ENCODE peak calls at places on chromosomes 1 and 21, in ten cellular contexts. L is PC-3, G is GM12878, Y is GM23338, B is endothelial cell of umbilical vein, W is A549, H is mammary epithelial cell, C is GM23248, V is IMR-90, T is hepatocyte. O is an unnamed sample.

GRCh38 chr1:229093546-229094336 is 177.2 kb upstream of the RAB4A start:
- DNase-seq in Y (peak), H (peak), B (no peak), W (no peak), T (peak), G (no peak), V (no peak), C (no peak), L (peak), O (no peak)

GRCh38 chr1:41728403-41729202 is 190.1 kb downstream of the HIVEP3 start:
- DNase-seq in H (no peak), Y (no peak), B (no peak), C (no peak), W (no peak), G (peak), V (no peak), T (no peak), L (no peak), O (no peak)

GRCh38 chr1:38310079-38310478 is 263.5 kb upstream of the POU3F1 start:
- DNase-seq in Y (no peak), C (no peak), L (no peak), V (no peak), T (peak), W (no peak), H (no peak), B (no peak), G (no peak), O (no peak)

GRCh38 chr1:31102501-31102950 is 37.0 kb upstream of the PUM1 start:
- DNase-seq in G (no peak), V (peak), H (peak), C (peak), B (no peak), T (peak), W (no peak), Y (no peak), L (peak), O (peak)

GRCh38 chr1:230231739-230232075 is 164.7 kb downstream of the GALNT2 start:
- DNase-seq in W (no peak), V (peak), H (no peak), C (no peak), L (no peak), Y (peak), T (peak), B (no peak), G (no peak), O (no peak)

GRCh38 chr1:219489636-219490035 is 123.3 kb downstream of the ZC3H11B start:
- DNase-seq in G (no peak), H (no peak), W (no peak), Y (no peak), B (no peak), L (no peak), V (no peak), C (no peak), T (no peak), O (no peak)

GRCh38 chr1:62012821-62013220 is 181.8 kb upstream of the L1TD1 start:
- DNase-seq in T (no peak), G (no peak), H (no peak), L (no peak), Y (no peak), V (no peak), C (no peak), W (no peak), B (no peak), O (no peak)

GRCh38 chr1:246583448-246584185 is 17.4 kb downstream of the CNST start:
- DNase-seq in C (peak), W (no peak), Y (no peak), B (peak), G (no peak), H (no peak), L (no peak), V (no peak), T (peak), O (no peak)

GRCh38 chr1:45012639-45013278 is 705 bp downstream of the UROD start:
- DNase-seq in W (peak), G (no peak), L (peak), Y (peak), V (peak), B (peak), C (peak), H (peak), T (peak), O (peak)

GRCh38 chr1:22038036-22038435 is 14.5 kb upstream of the CDC42 start:
- DNase-seq in C (peak), W (no peak), Y (no peak), H (no peak), L (no peak), B (no peak), T (no peak), V (no peak), G (no peak), O (no peak)

GRCh38 chr21:42236014-42236413 is 17.1 kb downstream of the ABCG1 start:
- DNase-seq in Y (no peak), G (no peak), T (no peak), W (no peak), B (no peak), C (no peak), L (no peak), H (no peak), V (no peak), O (peak)

GRCh38 chr1:64822621-64823020 is 77.7 kb downstream of the RAVER2 start:
- DNase-seq in H (peak), G (no peak), V (peak), W (no peak), Y (no peak), B (no peak), C (peak), T (no peak), L (peak), O (no peak)

GRCh38 chr1:37561794-37562132 is 5.0 kb downstream of the DNALI1 start:
- DNase-seq in L (peak), G (no peak), T (no peak), H (no peak), C (peak), Y (peak), W (peak), V (peak), B (peak), O (peak)

GRCh38 chr1:213162862-213163261 is 111.8 kb downstream of the RPS6KC1 start:
- DNase-seq in H (no peak), C (no peak), V (no peak), W (no peak), T (no peak), L (no peak), G (no peak), B (no peak), Y (no peak), O (no peak)

GRCh38 chr1:25519624-25520023 is 23.8 kb upstream of the LDLRAP1 start:
- DNase-seq in T (no peak), B (no peak), V (peak), Y (no peak), C (peak), W (no peak), L (peak), H (peak), G (no peak), O (peak)

GRCh38 chr21:43349644-43350043 is 77.3 kb downstream of the SIK1 start:
- DNase-seq in T (no peak), B (no peak), H (no peak), W (no peak), L (no peak), C (no peak), Y (no peak), V (no peak), G (no peak), O (no peak)

GRCh38 chr1:53593758-53594380 is 134.7 kb downstream of the DMRTB1 start:
- DNase-seq in B (peak), G (no peak), C (no peak), H (no peak), L (no peak), W (no peak), Y (peak), T (peak), V (no peak), O (no peak)

GRCh38 chr1:204623894-204624361 is 61.6 kb downstream of the LRRN2 start:
- DNase-seq in T (peak), C (peak), W (peak), H (no peak), V (no peak), Y (peak), L (peak), B (no peak), G (no peak), O (peak)

GRCh38 chr1:210754931-210755670 is 378.8 kb downstream of the KCNH1 start:
- DNase-seq in H (no peak), C (peak), T (peak), V (no peak), B (no peak), W (no peak), G (no peak), Y (no peak), L (peak), O (no peak)

GRCh38 chr21:41830764-41831452 is 48.2 kb downstream of the PRDM15 start:
- DNase-seq in L (no peak), W (no peak), Y (no peak), H (no peak), T (no peak), G (no peak), B (no peak), C (no peak), V (no peak), O (peak)

GRCh38 chr1:71170925-71171324 is 90.1 kb upstream of the ZRANB2 start:
- DNase-seq in Y (peak), W (no peak), T (no peak), C (no peak), L (peak), V (no peak), H (no peak), B (no peak), G (no peak), O (peak)

GRCh38 chr21:31386006-31386405 is 41.9 kb upstream of the TIAM1 start:
- DNase-seq in T (no peak), V (no peak), L (no peak), W (no peak), B (no peak), H (no peak), Y (no peak), C (no peak), G (no peak), O (no peak)

GRCh38 chr1:36170643-36171412 is 14.9 kb downstream of the MAP7D1 start:
- DNase-seq in T (no peak), V (no peak), H (no peak), W (no peak), B (no peak), G (no peak), L (no peak), Y (no peak), C (no peak), O (peak)

GRCh38 chr1:94379615-94380014 is 38.6 kb upstream of the ABCD3 start:
- DNase-seq in T (no peak), V (no peak), W (no peak), C (no peak), G (no peak), B (no peak), Y (no peak), H (no peak), L (no peak), O (peak)

DNA sequence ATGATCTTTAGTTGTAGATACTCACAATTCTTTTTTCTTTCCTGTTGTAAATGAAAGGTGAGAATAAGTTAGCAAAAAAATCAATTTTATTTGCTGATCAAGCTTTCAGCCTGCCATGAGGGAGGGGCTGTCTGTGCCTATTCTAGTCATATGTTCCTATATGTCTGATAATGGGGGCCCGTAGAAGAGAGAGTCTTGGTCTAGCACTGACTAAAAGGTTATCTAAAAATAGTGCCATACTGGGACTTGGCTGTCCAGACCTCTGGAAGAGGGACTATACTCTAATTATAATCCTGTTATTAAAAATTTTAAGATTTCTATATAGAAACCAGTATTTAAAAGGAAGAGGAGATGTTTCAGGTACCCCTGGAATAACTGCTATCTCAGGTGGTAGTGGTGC is 18.6 kb downstream of the GNAI3 start:
- DNase-seq in W (no peak), B (no peak), Y (no peak), T (no peak), L (no peak), C (no peak), G (no peak), V (no peak), H (no peak), O (no peak)
- H3K4me2 ChIP-seq in W (no peak), B (no peak), Y (no peak), T (peak), L (no peak), C (no peak), G (no peak), V (no peak), H (no peak), O (no peak)

GRCh38 chr1:74195339-74195738 is 2.6 kb downstream of the LRRIQ3 start:
- DNase-seq in W (no peak), G (no peak), B (no peak), L (no peak), H (no peak), Y (no peak), V (no peak), C (no peak), T (no peak), O (no peak)

GRCh38 chr1:74193908-74194307 is 4.1 kb downstream of the LRRIQ3 start:
- DNase-seq in G (no peak), H (peak), T (no peak), W (no peak), L (peak), Y (no peak), B (no peak), V (peak), C (peak), O (peak)

GRCh38 chr1:74199504-74199903 is 1.5 kb downstream of the FPGT start:
- DNase-seq in H (no peak), L (no peak), V (no peak), Y (no peak), B (no peak), G (no peak), T (no peak), C (peak), W (no peak), O (no peak)

GRCh38 chr1:74197657-74198552 is at the start of the genes FPGT and LRRIQ3:
- DNase-seq in H (peak), V (peak), Y (peak), C (peak), B (peak), G (peak), W (peak), L (peak), T (peak), O (peak)

GRCh38 chr1:74197255-74197654 is 721 bp downstream of the LRRIQ3 start:
- DNase-seq in H (no peak), Y (no peak), L (no peak), G (no peak), W (no peak), C (no peak), B (no peak), T (no peak), V (no peak), O (peak)
- H3K4me2 ChIP-seq in H (peak), Y (peak), L (peak), G (peak), W (peak), C (peak), B (peak), T (peak), V (peak), O (peak)

GRCh38 chr1:220894924-220895256 is 15.6 kb downstream of the HLX start:
- DNase-seq in G (no peak), V (no peak), W (no peak), Y (no peak), C (no peak), H (no peak), T (no peak), L (no peak), B (no peak), O (no peak)

GRCh38 chr1:220895412-220895946 is 16.2 kb downstream of the HLX start:
- DNase-seq in Y (peak), C (no peak), H (no peak), B (no peak), V (no peak), W (no peak), T (no peak), G (no peak), L (no peak), O (no peak)

GRCh38 chr1:220893701-220894024 is 14.4 kb downstream of the HLX start:
- DNase-seq in V (no peak), W (no peak), B (no peak), Y (peak), L (no peak), C (peak), H (no peak), T (no peak), G (no peak), O (no peak)

GRCh38 chr1:220892997-220893700 is 13.9 kb downstream of the HLX start:
- DNase-seq in L (no peak), W (no peak), G (no peak), T (no peak), Y (peak), B (no peak), V (no peak), C (no peak), H (no peak), O (no peak)

DNA sequence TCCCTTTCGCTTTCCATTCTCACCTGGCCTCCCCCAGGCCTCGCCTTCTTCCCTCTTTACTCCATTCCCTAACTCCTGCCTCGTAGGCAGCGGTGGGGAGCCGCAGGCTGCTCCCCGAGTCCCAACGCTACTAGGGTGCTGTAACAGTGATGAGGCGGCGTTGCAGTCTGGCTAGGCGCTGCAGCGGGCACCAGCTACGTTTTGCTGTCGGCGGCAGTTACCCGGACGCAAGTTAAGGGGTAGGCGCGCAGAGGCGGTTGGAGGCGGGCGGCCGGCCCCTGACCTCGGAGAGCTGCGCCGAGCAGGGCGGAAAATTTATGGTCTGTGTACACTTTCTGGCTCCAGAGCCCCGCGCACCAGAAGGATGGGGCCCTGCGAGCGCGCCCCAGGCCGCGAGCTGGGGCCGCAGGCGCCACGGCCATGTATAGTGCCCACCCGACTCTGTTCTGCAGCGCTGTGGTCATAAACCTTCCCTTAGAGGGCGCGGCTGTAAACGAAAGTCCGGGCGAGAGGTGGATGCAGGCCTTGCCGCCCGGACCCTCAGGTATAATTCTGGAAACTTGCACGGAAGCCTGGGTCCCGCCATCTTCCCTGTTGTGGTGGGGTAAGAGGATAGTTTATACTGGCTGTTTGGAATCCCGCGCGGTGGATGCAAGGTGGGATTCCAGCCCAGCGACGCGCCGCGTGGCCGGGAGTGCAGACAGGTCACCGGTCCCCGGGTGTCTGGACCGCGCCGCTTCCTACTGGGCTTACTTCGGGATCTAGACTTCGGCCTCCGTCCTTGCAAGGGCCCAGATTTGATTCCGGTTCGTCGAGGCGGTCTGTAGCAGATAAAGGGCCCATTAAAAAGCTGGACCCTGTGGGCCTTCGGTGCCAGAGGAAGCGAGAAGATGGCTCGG is 15.0 kb downstream of the HLX start:
- DNase-seq in V (no peak), T (no peak), B (no peak), Y (peak), G (no peak), W (no peak), H (no peak), C (peak), L (no peak), O (peak)
- H3K4me2 ChIP-seq in V (no peak), T (peak), B (peak), Y (peak), G (no peak), W (no peak), H (peak), C (peak), L (no peak), O (peak)

GRCh38 chr1:6517435-6517851 is 26.0 kb upstream of the PLEKHG5 start:
- DNase-seq in W (no peak), Y (no peak), H (no peak), B (no peak), C (peak), T (no peak), G (no peak), L (peak), V (peak), O (peak)

GRCh38 chr1:6519491-6519934 is 28.0 kb upstream of the PLEKHG5 start:
- DNase-seq in C (peak), B (no peak), V (no peak), Y (no peak), L (no peak), H (no peak), T (no peak), W (no peak), G (no peak), O (peak)

GRCh38 chr1:6521502-6521901 is 30.0 kb upstream of the PLEKHG5 start:
- DNase-seq in H (peak), L (peak), V (peak), T (no peak), B (no peak), G (no peak), Y (no peak), C (peak), W (no peak), O (no peak)

GRCh38 chr1:6523566-6523965 is 30.7 kb downstream of the NOL9 start:
- DNase-seq in Y (peak), T (peak), W (peak), V (peak), L (peak), H (peak), C (peak), B (peak), G (no peak), O (peak)

GRCh38 chr1:6519935-6520621 is 28.6 kb upstream of the PLEKHG5 start:
- DNase-seq in G (no peak), W (no peak), V (peak), B (no peak), H (peak), Y (peak), C (peak), L (no peak), T (peak), O (peak)
- H3K4me2 ChIP-seq in G (no peak), W (no peak), V (peak), B (no peak), H (peak), Y (peak), C (no peak), L (no peak), T (peak), O (peak)

DNA sequence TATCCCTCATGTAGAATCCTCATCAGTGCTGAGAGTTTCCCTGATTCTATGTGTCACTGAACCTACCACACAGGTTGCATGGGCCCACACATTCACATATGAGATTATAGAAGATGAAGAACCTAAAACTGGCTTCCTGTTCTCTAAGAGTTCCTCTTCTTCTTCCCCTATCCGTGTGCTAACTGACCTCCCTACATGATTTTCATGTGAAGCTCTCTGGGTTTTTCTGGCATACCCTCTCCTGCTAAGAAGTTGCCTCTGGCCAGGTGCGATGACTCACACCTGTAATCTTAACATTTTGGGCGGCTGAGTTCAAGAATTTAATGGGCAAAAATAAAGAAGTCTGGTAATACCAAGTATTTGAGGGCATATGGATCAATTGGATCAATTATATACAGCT is 5.5 kb upstream of the CD244 start:
- DNase-seq in V (no peak), G (no peak), B (no peak), T (no peak), L (peak), W (no peak), C (no peak), H (peak), Y (no peak), O (no peak)
- H3K4me2 ChIP-seq in V (no peak), G (no peak), B (no peak), T (no peak), L (no peak), W (no peak), C (no peak), H (no peak), Y (no peak), O (no peak)

O was measured in osteoblast.